ENCODE peak calls at places on chromosomes 7 and 10, in seven cellular contexts. T, L, S, J, C, X and D are unnamed samples.

GRCh38 chr7:133052826-133053225 is 29.1 kb downstream of the CHCHD3 start:
- DNase-seq in T (no peak), L (no peak), S (no peak), J (no peak), C (no peak), X (no peak), D (no peak)

GRCh38 chr7:42106562-42106961 is 130.4 kb downstream of the GLI3 start:
- DNase-seq in T (no peak), L (no peak), S (no peak), J (no peak), C (no peak), X (no peak), D (no peak)

GRCh38 chr7:28072876-28073514 is 107.6 kb downstream of the JAZF1 start:
- DNase-seq in T (no peak), L (no peak), S (no peak), J (no peak), C (no peak), X (no peak), D (no peak)

GRCh38 chr7:45682358-45682735 is 108.2 kb downstream of the ADCY1 start:
- DNase-seq in T (no peak), L (no peak), S (no peak), J (no peak), C (no peak), X (no peak), D (no peak)

GRCh38 chr10:131849591-131850489 is 51.0 kb upstream of the PPP2R2D start:
- DNase-seq in T (no peak), L (no peak), S (no peak), J (no peak), C (no peak), X (no peak), D (no peak)

GRCh38 chr7:44281811-44282600 is 43.4 kb downstream of the CAMK2B start:
- DNase-seq in T (no peak), L (no peak), S (no peak), J (no peak), C (no peak), X (peak; percentile 8), D (no peak)

GRCh38 chr7:80883188-80884025 is 35.4 kb downstream of the SEMA3C start:
- DNase-seq in T (no peak), L (no peak), S (peak; percentile 64), J (no peak), C (peak; percentile 98), X (no peak), D (no peak)

GRCh38 chr10:7756360-7756992 is 31.3 kb downstream of the KIN start:
- DNase-seq in T (peak; percentile 3), L (no peak), S (peak; percentile 22), J (peak; percentile 4), C (peak; percentile 8), X (no peak), D (no peak)

GRCh38 chr10:104424719-104425118 is 71.1 kb downstream of the CFAP58 start:
- DNase-seq in T (no peak), L (no peak), S (no peak), J (no peak), C (peak; percentile 1), X (no peak), D (no peak)

GRCh38 chr7:11910253-11910652 is 78.3 kb upstream of the THSD7A start:
- DNase-seq in T (no peak), L (no peak), S (no peak), J (no peak), C (no peak), X (no peak), D (no peak)